ENCODE peak calls at places on chromosomes 7 and 10, in ten cellular contexts. One of them, this sample, is unnamed. For H3K9me3, the result is how much of the 10 kb centered on the place peaks cover.

GRCh38 chr10:77920495-77920894 is 6.1 kb downstream of the DLG5 start:
- ATAC-seq in upper lobe of right lung: no peak
- ATAC-seq in DND-41: no peak
- ATAC-seq in T-helper 17 cell: no peak
- ATAC-seq in RWPE2: no peak
- ATAC-seq in mucosa of descending colon: no peak
- ATAC-seq in right lobe of liver: peak
- ATAC-seq in HepG2: peak
- ATAC-seq in CD4-positive, alpha-beta T cell: no peak
- ATAC-seq in aorta: no peak
- ATAC-seq in this sample: no peak

GRCh38 chr7:16850772-16851466 is 30.9 kb downstream of the AGR3 start:
- ATAC-seq in upper lobe of right lung: no peak
- ATAC-seq in DND-41: no peak
- ATAC-seq in T-helper 17 cell: peak
- ATAC-seq in RWPE2: no peak
- ATAC-seq in mucosa of descending colon: no peak
- ATAC-seq in right lobe of liver: no peak
- ATAC-seq in HepG2: no peak
- ATAC-seq in CD4-positive, alpha-beta T cell: no peak
- ATAC-seq in aorta: peak
- ATAC-seq in this sample: no peak

GRCh38 chr7:68488366-68489060 is 1109.8 kb upstream of the AUTS2 start:
- ATAC-seq in upper lobe of right lung: no peak
- ATAC-seq in DND-41: no peak
- ATAC-seq in T-helper 17 cell: no peak
- ATAC-seq in RWPE2: no peak
- ATAC-seq in mucosa of descending colon: no peak
- ATAC-seq in right lobe of liver: no peak
- ATAC-seq in HepG2: no peak
- ATAC-seq in CD4-positive, alpha-beta T cell: no peak
- ATAC-seq in aorta: no peak
- ATAC-seq in this sample: no peak

GRCh38 chr10:83908987-83909386 is 230.3 kb upstream of the GHITM start:
- ATAC-seq in upper lobe of right lung: no peak
- ATAC-seq in DND-41: no peak
- ATAC-seq in T-helper 17 cell: no peak
- ATAC-seq in RWPE2: no peak
- ATAC-seq in mucosa of descending colon: no peak
- ATAC-seq in right lobe of liver: no peak
- ATAC-seq in HepG2: no peak
- ATAC-seq in CD4-positive, alpha-beta T cell: no peak
- ATAC-seq in aorta: no peak
- ATAC-seq in this sample: no peak

GRCh38 chr7:132687981-132688383 is 111.7 kb upstream of the PLXNA4 start:
- ATAC-seq in upper lobe of right lung: no peak
- ATAC-seq in DND-41: no peak
- ATAC-seq in T-helper 17 cell: no peak
- ATAC-seq in RWPE2: no peak
- ATAC-seq in mucosa of descending colon: no peak
- ATAC-seq in right lobe of liver: no peak
- ATAC-seq in HepG2: no peak
- ATAC-seq in CD4-positive, alpha-beta T cell: no peak
- ATAC-seq in aorta: no peak
- ATAC-seq in this sample: no peak

GRCh38 chr10:119221201-119221600 is 13.8 kb downstream of the GRK5 start:
- ATAC-seq in upper lobe of right lung: peak
- ATAC-seq in DND-41: no peak
- ATAC-seq in T-helper 17 cell: no peak
- ATAC-seq in RWPE2: no peak
- ATAC-seq in mucosa of descending colon: no peak
- ATAC-seq in right lobe of liver: peak
- ATAC-seq in HepG2: no peak
- ATAC-seq in CD4-positive, alpha-beta T cell: no peak
- ATAC-seq in aorta: peak
- ATAC-seq in this sample: peak

GRCh38 chr7:73329861-73330581 is 2.1 kb downstream of the FKBP6 start:
- ATAC-seq in upper lobe of right lung: peak
- ATAC-seq in DND-41: no peak
- ATAC-seq in T-helper 17 cell: no peak
- ATAC-seq in RWPE2: peak
- ATAC-seq in mucosa of descending colon: peak
- ATAC-seq in right lobe of liver: peak
- ATAC-seq in HepG2: peak
- ATAC-seq in CD4-positive, alpha-beta T cell: no peak
- ATAC-seq in aorta: no peak
- ATAC-seq in this sample: no peak

GRCh38 chr7:81031243-81031642 is 112.4 kb upstream of the SEMA3C start:
- ATAC-seq in upper lobe of right lung: no peak
- ATAC-seq in DND-41: no peak
- ATAC-seq in T-helper 17 cell: no peak
- ATAC-seq in RWPE2: no peak
- ATAC-seq in mucosa of descending colon: no peak
- ATAC-seq in right lobe of liver: no peak
- ATAC-seq in HepG2: no peak
- ATAC-seq in CD4-positive, alpha-beta T cell: no peak
- ATAC-seq in aorta: no peak
- ATAC-seq in this sample: no peak

DNA sequence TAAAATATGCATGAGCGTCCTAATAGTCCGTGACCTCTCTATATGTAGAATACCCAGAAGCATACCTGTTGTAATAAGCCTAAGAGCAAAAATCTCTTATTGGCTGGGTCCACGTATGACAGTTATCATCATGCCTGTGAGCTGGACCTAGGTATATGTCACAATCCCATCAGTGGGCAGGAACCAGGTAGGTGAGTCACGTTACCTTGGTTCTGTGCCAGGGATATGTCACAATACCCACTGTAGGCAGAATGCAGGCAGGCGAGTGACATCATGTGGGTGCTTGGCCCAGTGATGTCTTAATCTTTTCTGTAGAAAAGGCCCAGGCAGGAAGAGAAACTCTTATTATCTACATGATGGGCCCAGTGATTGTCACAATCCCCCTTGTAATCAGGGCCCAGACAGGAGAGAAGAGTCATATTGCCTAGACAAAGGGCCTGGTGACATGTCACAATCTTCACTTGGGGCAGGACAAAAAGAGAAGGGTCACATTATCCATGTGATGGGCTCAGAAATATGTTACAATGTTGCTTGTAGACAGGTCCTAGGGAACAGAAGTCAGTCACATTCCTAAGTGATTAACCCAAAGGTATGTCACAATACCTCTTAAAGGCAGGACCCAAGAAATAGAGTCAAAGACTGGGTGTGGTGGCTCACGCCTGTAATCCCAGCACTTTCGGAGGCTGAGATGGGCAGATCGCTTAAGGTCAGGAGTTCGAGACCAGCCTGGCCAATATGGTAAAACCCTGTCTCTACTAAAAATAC is 12.9 kb upstream of the ZNF736 start:
- ATAC-seq in upper lobe of right lung: no peak
- ATAC-seq in DND-41: no peak
- ATAC-seq in T-helper 17 cell: no peak
- ATAC-seq in RWPE2: peak
- ATAC-seq in mucosa of descending colon: no peak
- ATAC-seq in right lobe of liver: peak
- ATAC-seq in HepG2: no peak
- ATAC-seq in CD4-positive, alpha-beta T cell: no peak
- ATAC-seq in aorta: no peak
- ATAC-seq in this sample: no peak
- H3K9me3 ChIP-seq in upper lobe of right lung: under half
- H3K9me3 ChIP-seq in DND-41: under half
- H3K9me3 ChIP-seq in T-helper 17 cell: under half
- H3K9me3 ChIP-seq in RWPE2: under half
- H3K9me3 ChIP-seq in mucosa of descending colon: under half
- H3K9me3 ChIP-seq in right lobe of liver: under half
- H3K9me3 ChIP-seq in HepG2: half or more
- H3K9me3 ChIP-seq in CD4-positive, alpha-beta T cell: under half
- H3K9me3 ChIP-seq in aorta: under half
- H3K9me3 ChIP-seq in this sample: under half

GRCh38 chr10:80462277-80462985 is 8.3 kb downstream of the TSPAN14 start:
- ATAC-seq in upper lobe of right lung: no peak
- ATAC-seq in DND-41: no peak
- ATAC-seq in T-helper 17 cell: no peak
- ATAC-seq in RWPE2: no peak
- ATAC-seq in mucosa of descending colon: no peak
- ATAC-seq in right lobe of liver: peak
- ATAC-seq in HepG2: no peak
- ATAC-seq in CD4-positive, alpha-beta T cell: no peak
- ATAC-seq in aorta: peak
- ATAC-seq in this sample: peak

GRCh38 chr10:80464557-80465466 is 10.7 kb downstream of the TSPAN14 start:
- ATAC-seq in upper lobe of right lung: peak
- ATAC-seq in DND-41: peak
- ATAC-seq in T-helper 17 cell: peak
- ATAC-seq in RWPE2: no peak
- ATAC-seq in mucosa of descending colon: no peak
- ATAC-seq in right lobe of liver: peak
- ATAC-seq in HepG2: peak
- ATAC-seq in CD4-positive, alpha-beta T cell: no peak
- ATAC-seq in aorta: peak
- ATAC-seq in this sample: peak

GRCh38 chr10:80465839-80466590 is 11.9 kb downstream of the TSPAN14 start:
- ATAC-seq in upper lobe of right lung: no peak
- ATAC-seq in DND-41: peak
- ATAC-seq in T-helper 17 cell: peak
- ATAC-seq in RWPE2: no peak
- ATAC-seq in mucosa of descending colon: no peak
- ATAC-seq in right lobe of liver: no peak
- ATAC-seq in HepG2: no peak
- ATAC-seq in CD4-positive, alpha-beta T cell: peak
- ATAC-seq in aorta: no peak
- ATAC-seq in this sample: no peak

GRCh38 chr10:80462986-80463741 is 9.1 kb downstream of the TSPAN14 start:
- ATAC-seq in upper lobe of right lung: no peak
- ATAC-seq in DND-41: no peak
- ATAC-seq in T-helper 17 cell: no peak
- ATAC-seq in RWPE2: no peak
- ATAC-seq in mucosa of descending colon: no peak
- ATAC-seq in right lobe of liver: no peak
- ATAC-seq in HepG2: no peak
- ATAC-seq in CD4-positive, alpha-beta T cell: peak
- ATAC-seq in aorta: no peak
- ATAC-seq in this sample: no peak

DNA sequence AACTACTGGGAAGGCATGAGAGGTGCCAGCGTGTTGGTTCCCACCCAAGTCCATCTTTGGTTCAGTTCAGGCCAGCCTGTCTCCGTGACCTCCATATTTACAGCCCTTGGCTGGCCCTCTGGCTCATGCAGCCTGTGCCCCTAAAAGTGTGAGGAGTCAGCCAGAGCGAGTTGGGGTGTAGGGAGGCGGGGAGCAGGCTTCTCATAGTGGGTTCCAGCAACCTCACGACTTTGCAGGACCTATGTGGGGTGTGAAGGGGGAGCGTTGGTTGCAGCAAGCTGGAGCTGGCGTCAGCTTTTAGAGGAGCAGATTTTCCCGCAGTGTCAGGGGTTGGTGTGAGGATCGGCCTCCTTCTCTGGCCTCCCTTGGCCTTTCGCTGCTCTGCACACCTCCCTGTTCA is 9.8 kb downstream of the TSPAN14 start:
- ATAC-seq in upper lobe of right lung: no peak
- ATAC-seq in DND-41: no peak
- ATAC-seq in T-helper 17 cell: no peak
- ATAC-seq in RWPE2: no peak
- ATAC-seq in mucosa of descending colon: no peak
- ATAC-seq in right lobe of liver: no peak
- ATAC-seq in HepG2: no peak
- ATAC-seq in CD4-positive, alpha-beta T cell: no peak
- ATAC-seq in aorta: no peak
- ATAC-seq in this sample: no peak
- H3K9me3 ChIP-seq in upper lobe of right lung: under half
- H3K9me3 ChIP-seq in DND-41: under half
- H3K9me3 ChIP-seq in T-helper 17 cell: under half
- H3K9me3 ChIP-seq in RWPE2: under half
- H3K9me3 ChIP-seq in mucosa of descending colon: under half
- H3K9me3 ChIP-seq in right lobe of liver: under half
- H3K9me3 ChIP-seq in HepG2: under half
- H3K9me3 ChIP-seq in CD4-positive, alpha-beta T cell: under half
- H3K9me3 ChIP-seq in aorta: under half
- H3K9me3 ChIP-seq in this sample: under half

DNA sequence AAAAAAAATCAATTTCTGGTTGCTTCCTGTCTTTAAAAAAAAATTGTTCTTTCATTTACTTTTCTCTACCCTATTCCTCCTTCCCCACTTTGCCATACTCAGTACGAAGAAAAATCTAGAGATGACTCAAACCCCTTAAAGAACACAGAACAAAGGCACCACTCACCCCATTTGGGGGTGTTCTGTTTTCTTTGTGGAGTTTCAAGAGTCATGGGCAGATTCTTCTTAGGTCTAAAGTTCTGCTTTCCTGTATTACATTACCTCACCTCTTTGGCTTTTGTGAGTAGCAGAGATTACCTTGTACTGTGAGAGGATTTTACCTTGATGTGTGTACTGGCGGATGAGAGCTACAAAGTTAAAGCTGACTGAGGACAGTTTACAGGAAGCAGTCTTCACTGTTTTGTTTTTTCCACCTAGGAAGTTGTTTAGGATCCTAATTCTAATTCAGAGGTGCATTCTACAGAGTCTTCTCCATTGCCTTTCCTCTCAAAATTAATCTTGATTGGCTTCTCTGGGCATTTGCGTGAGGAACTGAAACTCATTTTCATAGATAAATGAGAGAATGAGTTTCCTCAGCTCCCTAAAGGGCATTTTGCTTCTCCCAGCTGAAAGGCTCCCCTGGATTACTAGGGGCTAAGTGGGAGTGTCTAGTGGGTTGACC is 20.7 kb downstream of the AVL9 start:
- ATAC-seq in upper lobe of right lung: no peak
- ATAC-seq in DND-41: no peak
- ATAC-seq in T-helper 17 cell: no peak
- ATAC-seq in RWPE2: no peak
- ATAC-seq in mucosa of descending colon: peak
- ATAC-seq in right lobe of liver: peak
- ATAC-seq in HepG2: peak
- ATAC-seq in CD4-positive, alpha-beta T cell: peak
- ATAC-seq in aorta: no peak
- ATAC-seq in this sample: no peak
- H3K9me3 ChIP-seq in upper lobe of right lung: under half
- H3K9me3 ChIP-seq in DND-41: half or more
- H3K9me3 ChIP-seq in T-helper 17 cell: under half
- H3K9me3 ChIP-seq in RWPE2: under half
- H3K9me3 ChIP-seq in mucosa of descending colon: under half
- H3K9me3 ChIP-seq in right lobe of liver: under half
- H3K9me3 ChIP-seq in HepG2: under half
- H3K9me3 ChIP-seq in CD4-positive, alpha-beta T cell: under half
- H3K9me3 ChIP-seq in aorta: under half
- H3K9me3 ChIP-seq in this sample: under half

DNA sequence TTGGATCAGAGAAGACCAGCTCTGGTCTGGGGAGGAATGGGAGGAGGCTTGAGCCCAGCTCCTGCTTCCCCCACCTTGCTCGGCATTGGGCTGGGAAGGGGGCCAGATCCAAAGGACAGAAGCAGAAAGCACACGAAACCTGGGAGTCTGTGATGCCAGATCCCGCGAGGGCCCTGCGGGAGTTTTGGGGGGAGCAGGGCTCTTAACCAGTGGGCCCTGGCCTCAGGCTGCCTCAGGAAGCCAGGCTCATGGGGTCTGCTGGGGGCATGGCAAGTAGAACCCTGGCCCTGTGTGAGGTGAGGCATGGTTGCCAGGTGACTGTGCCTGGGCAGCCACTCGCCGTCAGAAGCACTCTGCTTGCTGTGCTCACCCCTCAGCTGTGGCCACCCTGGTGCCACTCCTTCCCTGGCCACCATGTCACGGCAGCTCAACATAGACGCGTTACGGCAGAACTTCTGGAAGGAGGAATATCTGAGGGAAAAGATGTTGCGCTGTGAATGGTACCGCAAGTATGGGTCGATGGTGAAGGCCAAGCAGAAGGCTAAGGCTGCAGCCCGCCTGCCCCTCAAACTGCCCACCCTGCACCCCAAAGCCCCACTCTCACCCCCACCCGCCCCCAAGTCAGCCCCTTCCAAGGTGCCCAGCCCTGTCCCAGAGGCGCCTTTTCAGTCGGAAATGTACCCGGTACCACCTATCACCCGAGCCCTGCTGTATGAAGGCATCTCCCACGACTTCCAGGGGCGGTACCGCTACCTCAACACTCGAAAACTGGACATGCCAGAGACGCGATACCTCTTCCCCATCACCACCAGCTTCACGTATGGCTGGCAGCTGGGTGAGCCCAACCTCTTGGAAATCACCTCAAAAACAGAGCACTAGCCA is 3.6 kb downstream of the ATP6V1F start:
- ATAC-seq in upper lobe of right lung: no peak
- ATAC-seq in DND-41: no peak
- ATAC-seq in T-helper 17 cell: no peak
- ATAC-seq in RWPE2: no peak
- ATAC-seq in mucosa of descending colon: no peak
- ATAC-seq in right lobe of liver: no peak
- ATAC-seq in HepG2: no peak
- ATAC-seq in CD4-positive, alpha-beta T cell: no peak
- ATAC-seq in aorta: no peak
- ATAC-seq in this sample: no peak
- H3K9me3 ChIP-seq in upper lobe of right lung: under half
- H3K9me3 ChIP-seq in DND-41: under half
- H3K9me3 ChIP-seq in T-helper 17 cell: under half
- H3K9me3 ChIP-seq in RWPE2: under half
- H3K9me3 ChIP-seq in mucosa of descending colon: under half
- H3K9me3 ChIP-seq in right lobe of liver: under half
- H3K9me3 ChIP-seq in HepG2: under half
- H3K9me3 ChIP-seq in CD4-positive, alpha-beta T cell: under half
- H3K9me3 ChIP-seq in aorta: under half
- H3K9me3 ChIP-seq in this sample: under half

This sample was measured in gastroesophageal sphincter.